ENCODE peak calls at places on chromosomes 7 and 10, in eight cellular contexts. E is uterus; M is fibroblast of mammary gland; S is suprapubic skin; F is GM23248; R is CD4-positive, CD25-positive, alpha-beta regulatory T cell; O is fibroblast of the aortic adventitia; Q is PC-9. K is an unnamed sample.
A peak's percentile ranks its signal among the peaks of the same experiment; 100 is the strongest.

GRCh38 chr7:130296221-130296951 is 3.4 kb downstream of the CPA4 start:
- DNase-seq in M (no peak), S (no peak), R (no peak), Q (no peak), O (no peak), F (peak; percentile 82), E (no peak), K (no peak)

GRCh38 chr7:41125343-41125742 is 577.5 kb downstream of the INHBA start:
- DNase-seq in M (peak; percentile 32), R (no peak), Q (no peak), F (no peak), O (no peak), E (no peak), S (no peak), K (no peak)

GRCh38 chr10:10745281-10745680 is 272.4 kb upstream of the CELF2 start:
- DNase-seq in M (no peak), E (no peak), R (no peak), O (no peak), S (no peak), Q (no peak), F (no peak), K (no peak)

GRCh38 chr7:5495581-5496375 is 72.1 kb upstream of the TNRC18 start:
- DNase-seq in E (peak; percentile 61), M (no peak), S (peak; percentile 81), O (no peak), R (no peak), F (no peak), Q (no peak), K (no peak)

GRCh38 chr7:154986200-154986599 is 16.7 kb downstream of the PAXIP1 start:
- DNase-seq in M (no peak), Q (no peak), O (no peak), S (no peak), R (no peak), E (no peak), F (no peak), K (no peak)

GRCh38 chr10:19699299-19699698 is 116.9 kb upstream of the PLXDC2 start:
- DNase-seq in E (no peak), F (no peak), R (no peak), S (no peak), O (no peak), Q (no peak), M (no peak), K (no peak)

GRCh38 chr7:19538036-19538435 is 170.8 kb downstream of the POLR1F start:
- DNase-seq in Q (peak; percentile 11), M (peak; percentile 39), O (peak; percentile 40), S (no peak), E (no peak), R (no peak), F (peak; percentile 20), K (peak; percentile 51)

GRCh38 chr7:28408105-28408973 is 4.0 kb upstream of the CREB5 start:
- DNase-seq in S (no peak), E (peak; percentile 39), M (peak; percentile 87), Q (no peak), F (peak; percentile 87), O (no peak), R (no peak), K (peak; percentile 55)

GRCh38 chr7:157555308-157555707 is 218.5 kb downstream of the DNAJB6 start:
- DNase-seq in O (no peak), Q (no peak), R (no peak), F (no peak), E (no peak), M (peak; percentile 2), S (peak; percentile 3), K (no peak)

GRCh38 chr7:87218941-87219544 is 489 bp downstream of the TMEM243 start:
- DNase-seq in M (peak; percentile 52), R (peak; percentile 47), F (peak; percentile 78), O (peak; percentile 56), E (peak; percentile 57), Q (peak; percentile 39), S (peak; percentile 84), K (peak; percentile 61)

DNA sequence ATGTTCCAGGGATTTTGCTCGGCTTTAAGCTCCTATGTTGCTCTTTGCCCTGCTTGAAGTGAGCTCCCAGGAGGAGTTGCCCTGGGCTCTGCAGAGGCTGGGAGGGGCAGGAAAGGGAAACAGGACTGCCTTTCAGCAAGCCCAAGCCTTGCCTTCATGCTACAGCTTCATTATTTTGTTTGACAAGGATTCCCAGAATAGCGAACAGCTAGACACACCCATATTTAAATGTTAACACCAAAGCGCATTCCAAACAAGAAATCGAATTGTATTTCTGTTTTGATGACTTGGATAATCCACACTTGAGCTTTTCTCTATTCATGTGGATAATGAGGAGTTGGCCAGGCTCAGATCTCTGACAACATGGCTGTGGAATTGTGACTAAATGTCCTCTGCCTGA is 6.3 kb downstream of the KIAA1217 start:
- DNase-seq in R (no peak), O (peak; percentile 16), M (no peak), S (no peak), E (no peak), Q (no peak), F (peak; percentile 7), K (no peak)
- H3K4me3 ChIP-seq in R (no peak overlapping the region), O (no peak overlapping the region), M (no peak overlapping the region), S (no peak overlapping the region), E (no peak overlapping the region), Q (no peak overlapping the region), F (no peak overlapping the region), K (no peak overlapping the region)

DNA sequence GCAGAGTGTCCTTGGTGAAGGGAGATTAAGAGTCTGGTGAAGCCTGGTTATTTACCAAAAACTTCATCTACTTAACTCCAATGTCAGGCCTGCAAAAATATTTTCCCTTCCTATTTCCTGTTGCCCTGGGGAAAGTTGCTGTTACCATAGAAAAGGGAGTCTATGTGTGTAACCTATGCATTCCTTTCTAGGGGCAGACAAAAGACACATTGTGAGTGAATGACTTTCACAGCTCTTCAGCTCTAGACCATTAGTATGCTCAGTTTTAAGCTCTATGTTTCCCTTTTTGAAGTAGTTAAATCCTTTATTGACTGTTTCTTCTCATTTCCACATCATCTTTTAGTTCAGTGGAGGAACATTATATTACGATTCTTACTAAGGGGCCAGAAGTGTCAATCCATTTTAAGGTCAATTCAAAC is 45.6 kb upstream of the SGCE start:
- DNase-seq in S (no peak), E (no peak), R (no peak), M (no peak), O (peak; percentile 30), Q (peak; percentile 77), F (peak; percentile 48), K (peak; percentile 63)
- H3K4me3 ChIP-seq in S (no peak overlapping the region), E (no peak overlapping the region), R (no peak overlapping the region), M (no peak overlapping the region), O (no peak overlapping the region), Q (no peak overlapping the region), F (no peak overlapping the region), K (no peak overlapping the region)

DNA sequence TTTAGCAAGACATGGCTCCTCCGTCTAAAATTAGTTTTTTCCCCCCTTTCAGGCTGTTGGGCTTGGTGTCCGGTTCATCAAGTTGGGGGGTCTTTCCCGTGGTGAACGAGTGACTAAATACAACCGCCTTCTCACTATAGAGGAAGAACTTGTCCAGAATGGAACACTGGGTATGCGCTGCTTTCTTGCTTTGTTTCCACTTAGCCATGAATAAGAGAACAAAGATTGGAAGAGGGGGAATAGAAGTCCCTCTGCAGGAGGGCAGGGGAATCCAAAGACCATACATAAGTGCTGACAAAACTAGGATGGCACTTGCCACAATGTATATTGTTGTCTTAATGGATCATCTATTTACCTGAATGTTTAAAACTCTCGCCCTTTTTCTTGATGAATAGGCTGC is 30.5 kb downstream of the ENO4 start:
- DNase-seq in M (no peak), O (no peak), F (no peak), E (no peak), Q (no peak), R (no peak), S (no peak), K (no peak)
- H3K4me3 ChIP-seq in M (no peak overlapping the region), O (no peak overlapping the region), F (no peak overlapping the region), E (no peak overlapping the region), Q (no peak overlapping the region), R (no peak overlapping the region), S (no peak overlapping the region), K (no peak overlapping the region)

GRCh38 chr10:79223346-79224048 is 123.8 kb upstream of the PPIF start:
- DNase-seq in E (peak; percentile 85), R (no peak), F (no peak), M (peak; percentile 76), S (no peak), O (peak; percentile 75), Q (no peak), K (peak; percentile 99)
- H3K4me3 ChIP-seq in E (no peak overlapping the region), R (no peak overlapping the region), F (no peak overlapping the region), M (no peak overlapping the region), S (no peak overlapping the region), O (no peak overlapping the region), Q (no peak overlapping the region), K (no peak overlapping the region)

K was measured in fibroblast of villous mesenchyme.